ENCODE peak calls at places on chromosome X, in four cellular contexts. C is colonic mucosa, T is stomach, E is GM23338. I is an unnamed sample.

GRCh38 chrX:72120798-72121197 is 10.9 kb downstream of the RTL5 start:
- DNase-seq in C (no peak), T (no peak), E (no peak), I (no peak)

GRCh38 chrX:2967998-2968909 is 38.1 kb upstream of the ARSH start:
- DNase-seq in C (peak; percentile 39), T (no peak), E (peak; percentile 5), I (no peak)

GRCh38 chrX:54640721-54641120 is 110.7 kb downstream of the GNL3L start:
- DNase-seq in C (no peak), T (no peak), E (peak; percentile 52), I (no peak)

GRCh38 chrX:123859409-123859827 is 435 bp upstream of the XIAP start:
- DNase-seq in C (peak; percentile 79), T (peak; percentile 76), E (peak; percentile 86), I (no peak)

GRCh38 chrX:117985241-117985640 is 131.4 kb downstream of the KLHL13 start:
- DNase-seq in C (peak; percentile 27), T (peak; percentile 30), E (peak; percentile 44), I (no peak)

GRCh38 chrX:148380614-148381561 is 119.5 kb upstream of the AFF2 start:
- DNase-seq in C (no peak), T (no peak), E (no peak), I (no peak)

GRCh38 chrX:119708936-119709335 is 16.0 kb upstream of the SEPTIN6 start:
- DNase-seq in C (no peak), T (no peak), E (no peak), I (no peak)

GRCh38 chrX:15915959-15916703 is 61.5 kb upstream of the AP1S2 start:
- DNase-seq in C (no peak), T (no peak), E (no peak), I (no peak)

GRCh38 chrX:96407501-96407900 is 277.1 kb upstream of the DIAPH2 start:
- DNase-seq in C (peak; percentile 34), T (no peak), E (no peak), I (no peak)

GRCh38 chrX:12946838-12947544 is 27.9 kb upstream of the TMSB4X start:
- DNase-seq in C (peak; percentile 87), T (peak; percentile 86), E (peak; percentile 87), I (no peak)

GRCh38 chrX:109481986-109482385 is at the start of gene GUCY2F:
- DNase-seq in C (no peak), T (no peak), E (no peak), I (no peak)
- H3K4me1 ChIP-seq in C (no peaks in the 10 kb centered on the region), T (no peaks in the 10 kb centered on the region), E (no peaks in the 10 kb centered on the region), I (no peaks in the 10 kb centered on the region)

DNA sequence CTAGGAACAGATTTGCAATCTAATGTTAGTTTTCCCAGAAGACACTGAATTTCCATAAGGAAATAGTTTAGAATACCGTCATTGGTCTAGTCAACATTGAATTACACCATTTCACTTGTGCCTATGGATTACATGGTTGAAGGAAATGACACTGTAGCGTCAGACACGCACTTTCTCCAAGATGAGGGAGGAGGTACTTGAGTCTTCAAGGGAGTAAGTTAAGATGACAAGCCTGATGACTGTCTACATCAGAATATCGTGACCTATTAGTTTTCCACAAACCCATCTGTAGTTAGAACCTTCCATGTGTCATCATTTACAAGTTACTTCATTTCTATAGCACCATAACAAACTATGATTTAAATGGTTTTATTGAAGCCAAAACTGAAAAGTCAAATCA is 153.7 kb downstream of the AMELX start:
- DNase-seq in C (no peak), T (no peak), E (no peak), I (no peak)
- H3K36me3 ChIP-seq in C (no peaks in the 10 kb centered on the region), T (no peaks in the 10 kb centered on the region), E (no peaks in the 10 kb centered on the region), I (no peaks in the 10 kb centered on the region)

GRCh38 chrX:111445485-111445884 is 33.5 kb upstream of the DCX start:
- DNase-seq in C (no peak), T (no peak), E (peak; percentile 73), I (no peak)
- TF ChIP-seq CTCF in C (peak; percentile 45), T (no peak), E (peak; percentile 56), I (peak; percentile 57)

DNA sequence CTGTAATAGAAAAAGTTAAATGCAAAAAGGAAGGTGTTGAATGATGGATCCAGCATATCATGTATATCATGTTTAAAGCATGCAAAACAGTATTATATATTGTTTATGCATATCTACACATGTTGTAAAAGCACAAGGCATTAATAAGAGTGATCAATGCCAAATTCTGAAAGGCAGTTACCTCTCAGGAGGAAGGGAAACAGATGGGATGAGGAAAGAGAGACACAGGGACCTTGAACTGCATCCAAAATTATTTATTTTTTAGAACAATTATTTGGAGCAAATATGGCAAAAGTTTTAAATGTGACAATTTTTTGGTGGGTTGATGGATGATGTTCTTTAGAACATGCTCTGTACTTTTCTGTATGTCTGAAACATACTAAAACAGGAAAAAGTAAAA is 193.4 kb downstream of the CLCN4 start:
- DNase-seq in C (no peak), T (no peak), E (no peak), I (no peak)
- H3K4me1 ChIP-seq in C (no peaks in the 10 kb centered on the region), T (no peaks in the 10 kb centered on the region), E (no peaks in the 10 kb centered on the region), I (no peaks in the 10 kb centered on the region)

DNA sequence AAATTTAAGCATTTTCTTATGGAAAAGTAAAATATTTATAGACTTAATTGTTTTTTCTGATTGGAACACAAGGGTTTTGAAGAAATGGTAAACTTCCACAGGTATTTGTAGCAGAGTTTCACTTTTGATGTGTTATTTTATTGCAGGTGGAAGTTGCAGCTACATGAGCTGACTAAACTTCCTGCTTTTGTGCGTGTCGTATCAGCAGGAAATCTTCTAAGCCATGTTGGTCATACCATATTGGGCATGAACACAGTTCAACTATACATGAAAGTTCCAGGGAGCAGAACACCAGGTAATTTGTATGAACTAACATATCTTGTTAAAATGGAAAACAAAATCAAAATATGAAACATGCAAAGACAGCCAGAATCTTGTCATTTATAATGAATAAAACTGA is 117.4 kb downstream of the DIPK2B start:
- DNase-seq in C (no peak), T (no peak), E (no peak), I (no peak)
- H3K36me3 ChIP-seq in C (peaks cover 3% of the 10 kb centered on the region), T (peaks cover 94% of the 10 kb centered on the region), E (peaks cover 34% of the 10 kb centered on the region), I (peaks cover 51% of the 10 kb centered on the region)

GRCh38 chrX:131830400-131831184 is 192.5 kb upstream of the STK26 start:
- DNase-seq in C (peak; percentile 83), T (peak; percentile 79), E (peak; percentile 89), I (no peak)
- TF ChIP-seq CTCF in C (peak; percentile 43), T (no peak), E (peak; percentile 75), I (no peak)

GRCh38 chrX:107741318-107741813 is 34.2 kb downstream of the TSC22D3 start:
- DNase-seq in C (no peak), T (no peak), E (no peak), I (no peak)
- H3K4me1 ChIP-seq in C (peaks cover 4% of the 10 kb centered on the region), T (peaks cover 83% of the 10 kb centered on the region), E (peaks cover 11% of the 10 kb centered on the region), I (peaks cover 11% of the 10 kb centered on the region)

GRCh38 chrX:153719238-153719637 is 4.9 kb downstream of the BCAP31 start:
- DNase-seq in C (no peak), T (no peak), E (no peak), I (no peak)
- H3K36me3 ChIP-seq in C (no peaks in the 10 kb centered on the region), T (peaks cover 59% of the 10 kb centered on the region), E (no peaks in the 10 kb centered on the region), I (peaks cover 73% of the 10 kb centered on the region)

GRCh38 chrX:131734621-131735020 is 190.7 kb downstream of the OR13H1 start:
- DNase-seq in C (peak; percentile 89), T (peak; percentile 87), E (no peak), I (no peak)
- TF ChIP-seq CTCF in C (peak; percentile 17), T (no peak), E (no peak), I (no peak)

GRCh38 chrX:20061869-20062254 is 54.8 kb downstream of the MAP7D2 start:
- DNase-seq in C (no peak), T (no peak), E (no peak), I (no peak)
- H3K4me1 ChIP-seq in C (no peaks in the 10 kb centered on the region), T (no peaks in the 10 kb centered on the region), E (no peaks in the 10 kb centered on the region), I (peaks cover 8% of the 10 kb centered on the region)

I was measured in RWPE2.